ENCODE peak calls at places on chromosomes 5 and 9, in ten cellular contexts. U, P, X, Y, G, K, L, Q, N and S are unnamed samples. For H3K36me3, the result is how much of the 10 kb centered on the place peaks cover.

GRCh38 chr9:134768332-134769083 is 112.1 kb upstream of the FCN2 start:
- DNase-seq in U (no peak), P (peak), X (peak), Y (no peak), G (peak), K (no peak), L (no peak), Q (no peak), N (no peak), S (no peak)

GRCh38 chr5:57692582-57693487 is 210.2 kb upstream of the ACTBL2 start:
- DNase-seq in U (peak), P (peak), X (peak), Y (peak), G (peak), K (peak), L (peak), Q (peak), N (peak), S (peak)

GRCh38 chr9:117720555-117720954 is 16.4 kb downstream of the TLR4 start:
- DNase-seq in U (no peak), P (peak), X (peak), Y (no peak), G (peak), K (no peak), L (peak), Q (no peak), N (no peak), S (no peak)

GRCh38 chr5:88881566-88881965 is 1.4 kb downstream of the MEF2C start:
- DNase-seq in U (no peak), P (no peak), X (no peak), Y (peak), G (no peak), K (no peak), L (no peak), Q (no peak), N (peak), S (no peak)

GRCh38 chr9:131266301-131267229 is 9.7 kb downstream of the FAM78A start:
- DNase-seq in U (no peak), P (no peak), X (no peak), Y (peak), G (peak), K (no peak), L (no peak), Q (no peak), N (no peak), S (no peak)

GRCh38 chr5:76325876-76326491 is 77.1 kb upstream of the IQGAP2 start:
- DNase-seq in U (no peak), P (no peak), X (no peak), Y (no peak), G (peak), K (no peak), L (no peak), Q (no peak), N (no peak), S (no peak)

GRCh38 chr9:31119882-31120481 is 1264.5 kb upstream of the ACO1 start:
- DNase-seq in U (no peak), P (no peak), X (no peak), Y (peak), G (no peak), K (peak), L (no peak), Q (peak), N (peak), S (no peak)

GRCh38 chr5:72467987-72468386 is 39.2 kb downstream of the ZNF366 start:
- DNase-seq in U (no peak), P (no peak), X (no peak), Y (peak), G (no peak), K (peak), L (no peak), Q (no peak), N (peak), S (no peak)

GRCh38 chr5:18305288-18305899 is 671.1 kb downstream of the TAF11L14 start:
- DNase-seq in U (no peak), P (no peak), X (no peak), Y (peak), G (no peak), K (no peak), L (no peak), Q (no peak), N (peak), S (no peak)

GRCh38 chr5:112685929-112686328 is 51.8 kb upstream of the APC start:
- DNase-seq in U (no peak), P (no peak), X (no peak), Y (no peak), G (no peak), K (no peak), L (no peak), Q (no peak), N (peak), S (no peak)

GRCh38 chr9:115210699-115211098 is 92.7 kb upstream of the TNC start:
- DNase-seq in U (no peak), P (no peak), X (no peak), Y (no peak), G (no peak), K (no peak), L (no peak), Q (no peak), N (no peak), S (no peak)

GRCh38 chr9:79809931-79810330 is 238.2 kb downstream of the TLE4 start:
- DNase-seq in U (no peak), P (no peak), X (no peak), Y (peak), G (no peak), K (peak), L (no peak), Q (no peak), N (peak), S (peak)

GRCh38 chr5:107402881-107403280 is 267.9 kb downstream of the EFNA5 start:
- DNase-seq in U (no peak), P (no peak), X (no peak), Y (no peak), G (no peak), K (no peak), L (no peak), Q (no peak), N (no peak), S (no peak)

GRCh38 chr5:73531356-73531755 is 33.1 kb downstream of the BTF3 start:
- DNase-seq in U (no peak), P (no peak), X (no peak), Y (no peak), G (no peak), K (no peak), L (no peak), Q (no peak), N (no peak), S (no peak)

GRCh38 chr5:21810737-21811316 is 1042.3 kb downstream of the CDH12 start:
- DNase-seq in U (no peak), P (no peak), X (no peak), Y (peak), G (no peak), K (peak), L (no peak), Q (no peak), N (peak), S (no peak)

GRCh38 chr5:39906146-39906545 is 481.4 kb upstream of the DAB2 start:
- DNase-seq in U (no peak), P (no peak), X (no peak), Y (peak), G (no peak), K (peak), L (no peak), Q (no peak), N (peak), S (no peak)

GRCh38 chr5:132526290-132526973 is 16.9 kb downstream of the IL5 start:
- DNase-seq in U (peak), P (peak), X (no peak), Y (peak), G (no peak), K (peak), L (no peak), Q (peak), N (peak), S (no peak)

GRCh38 chr5:140632366-140633080 is 452 bp downstream of the CD14 start:
- DNase-seq in U (peak), P (peak), X (peak), Y (no peak), G (peak), K (peak), L (peak), Q (no peak), N (peak), S (no peak)

GRCh38 chr9:33349743-33350142 is 52.6 kb downstream of the AQP7 start:
- DNase-seq in U (no peak), P (no peak), X (no peak), Y (no peak), G (no peak), K (no peak), L (no peak), Q (no peak), N (no peak), S (no peak)

GRCh38 chr9:129802833-129803678 is at the start of gene TOR1B:
- DNase-seq in U (peak), P (peak), X (peak), Y (peak), G (peak), K (peak), L (peak), Q (peak), N (peak), S (peak)

GRCh38 chr5:168681556-168682183 is 102.5 kb upstream of the PANK3 start:
- DNase-seq in U (no peak), P (peak), X (peak), Y (no peak), G (peak), K (peak), L (no peak), Q (no peak), N (peak), S (peak)

GRCh38 chr5:145925353-145925752 is 11.0 kb upstream of the SH3RF2 start:
- DNase-seq in U (no peak), P (no peak), X (no peak), Y (peak), G (no peak), K (peak), L (no peak), Q (no peak), N (peak), S (peak)

GRCh38 chr5:132704875-132705274 is 31.1 kb downstream of the IL4 start:
- DNase-seq in U (no peak), P (no peak), X (no peak), Y (peak), G (no peak), K (peak), L (no peak), Q (no peak), N (peak), S (peak)

GRCh38 chr5:43839218-43839617 is 236.2 kb downstream of the NNT start:
- DNase-seq in U (no peak), P (no peak), X (no peak), Y (peak), G (no peak), K (peak), L (no peak), Q (no peak), N (peak), S (peak)

GRCh38 chr5:87113848-87114247 is 153.8 kb upstream of the RASA1 start:
- DNase-seq in U (no peak), P (no peak), X (no peak), Y (peak), G (no peak), K (peak), L (no peak), Q (no peak), N (peak), S (peak)

GRCh38 chr5:85132269-85132668 is 747.6 kb upstream of the EDIL3 start:
- DNase-seq in U (no peak), P (no peak), X (no peak), Y (peak), G (no peak), K (peak), L (no peak), Q (no peak), N (peak), S (peak)

GRCh38 chr9:120212853-120213200 is 367.1 kb downstream of the CDK5RAP2 start:
- DNase-seq in U (no peak), P (no peak), X (no peak), Y (no peak), G (no peak), K (no peak), L (no peak), Q (no peak), N (no peak), S (no peak)

GRCh38 chr5:52043137-52043536 is 659.9 kb downstream of the ISL1 start:
- DNase-seq in U (no peak), P (no peak), X (no peak), Y (no peak), G (no peak), K (no peak), L (no peak), Q (no peak), N (no peak), S (no peak)

GRCh38 chr5:84445049-84445685 is 60.5 kb upstream of the EDIL3 start:
- DNase-seq in U (no peak), P (no peak), X (no peak), Y (peak), G (no peak), K (no peak), L (no peak), Q (no peak), N (no peak), S (no peak)

DNA sequence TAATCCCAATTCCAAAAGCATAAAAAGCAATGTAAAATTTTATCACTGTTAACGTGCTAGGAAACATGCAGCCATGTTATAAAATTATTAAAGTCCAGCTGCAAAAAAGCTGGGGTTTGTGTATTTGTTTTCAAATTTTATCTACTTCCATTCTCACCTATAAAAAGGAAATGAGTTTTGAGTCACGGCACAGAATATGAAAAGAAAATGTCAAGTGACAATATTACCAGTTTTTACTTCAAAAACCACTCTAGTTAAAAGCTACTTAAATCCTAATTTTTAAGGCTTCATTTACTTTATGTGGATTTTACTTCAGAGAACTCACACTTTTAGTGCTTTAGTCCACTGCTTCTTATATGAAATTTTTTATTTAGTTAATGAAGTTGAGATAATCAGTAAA is 72.7 kb upstream of the IFNE start:
- DNase-seq in U (no peak), P (no peak), X (no peak), Y (no peak), G (no peak), K (no peak), L (no peak), Q (no peak), N (no peak), S (no peak)
- H3K4me3 ChIP-seq in U (no peak), P (no peak), X (no peak), Y (peak), G (no peak), K (peak), L (no peak), Q (peak), N (no peak), S (no peak)

GRCh38 chr5:56673171-56673570 is 142.2 kb upstream of the MAP3K1 start:
- DNase-seq in U (no peak), P (peak), X (no peak), Y (no peak), G (no peak), K (no peak), L (no peak), Q (no peak), N (no peak), S (no peak)
- TF ChIP-seq CTCF in U (no peak), P (no peak), X (no peak), Y (no peak), G (no peak), K (no peak), L (no peak), Q (no peak), N (no peak), S (no peak)

DNA sequence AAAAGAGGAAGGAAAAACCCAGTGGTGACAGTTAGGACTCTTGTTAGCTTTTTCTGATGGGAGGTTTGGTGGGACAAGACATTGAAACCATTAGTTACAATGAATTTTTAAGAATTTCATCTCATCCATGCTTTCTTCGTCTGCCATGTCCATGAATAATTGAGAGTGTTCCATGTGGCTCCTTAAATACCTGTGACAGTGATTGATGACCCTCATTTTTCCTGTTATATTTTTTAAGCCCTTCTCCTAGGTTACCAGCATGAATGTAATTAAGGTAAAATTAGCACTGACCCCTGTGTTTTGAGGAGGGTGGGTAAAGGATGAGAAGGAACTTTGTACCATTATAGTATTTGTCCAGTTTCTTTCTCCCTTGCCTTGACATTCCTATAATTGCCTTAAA is 23.5 kb upstream of the PHF2 start:
- DNase-seq in U (no peak), P (no peak), X (no peak), Y (no peak), G (no peak), K (no peak), L (no peak), Q (no peak), N (no peak), S (no peak)
- H3K36me3 ChIP-seq in U (half or more), P (half or more), X (under half), Y (under half), G (half or more), K (under half), L (under half), Q (under half), N (under half), S (under half)

GRCh38 chr5:65562731-65563701 is at the start of the genes CENPK and PPWD1:
- DNase-seq in U (peak), P (peak), X (peak), Y (peak), G (peak), K (peak), L (peak), Q (peak), N (peak), S (peak)
- H3K4me3 ChIP-seq in U (peak), P (peak), X (peak), Y (peak), G (peak), K (peak), L (peak), Q (peak), N (peak), S (peak)

GRCh38 chr5:14366763-14367162 is 214.8 kb upstream of the OTULINL start:
- DNase-seq in U (no peak), P (no peak), X (no peak), Y (no peak), G (peak), K (no peak), L (no peak), Q (no peak), N (no peak), S (no peak)

GRCh38 chr5:14362511-14362910 is 219.1 kb upstream of the OTULINL start:
- DNase-seq in U (no peak), P (no peak), X (no peak), Y (no peak), G (no peak), K (no peak), L (no peak), Q (no peak), N (no peak), S (no peak)

GRCh38 chr5:14364096-14364495 is 217.5 kb upstream of the OTULINL start:
- DNase-seq in U (no peak), P (no peak), X (no peak), Y (peak), G (no peak), K (no peak), L (no peak), Q (no peak), N (peak), S (no peak)

GRCh38 chr5:14365831-14366435 is 215.7 kb upstream of the OTULINL start:
- DNase-seq in U (no peak), P (no peak), X (no peak), Y (peak), G (no peak), K (peak), L (no peak), Q (no peak), N (no peak), S (no peak)

GRCh38 chr5:14364576-14365472 is 216.8 kb upstream of the OTULINL start:
- DNase-seq in U (no peak), P (no peak), X (no peak), Y (peak), G (no peak), K (peak), L (no peak), Q (peak), N (no peak), S (no peak)
- TF ChIP-seq CTCF in U (peak), P (peak), X (peak), Y (peak), G (no peak), K (peak), L (peak), Q (peak), N (peak), S (peak)

DNA sequence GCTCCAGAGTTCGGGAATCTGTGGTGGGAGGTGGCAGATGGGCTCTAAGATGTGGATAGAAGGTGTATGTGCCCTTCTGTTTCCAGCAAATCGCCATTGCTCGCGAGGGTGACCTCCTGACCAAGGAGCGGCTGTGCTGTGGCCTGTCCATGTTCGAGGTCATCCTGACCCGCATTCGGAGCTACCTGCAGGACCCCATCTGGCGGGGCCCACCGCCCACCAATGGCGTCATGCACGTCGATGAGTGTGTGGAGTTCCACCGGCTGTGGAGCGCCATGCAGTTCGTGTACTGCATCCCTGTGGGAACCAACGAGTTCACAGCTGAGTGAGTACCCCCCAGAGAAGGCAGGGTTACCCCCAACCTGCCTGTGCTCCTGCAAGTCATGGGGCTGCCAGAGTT is 70.9 kb upstream of the NIPAL4 start:
- DNase-seq in U (no peak), P (no peak), X (no peak), Y (no peak), G (no peak), K (no peak), L (no peak), Q (no peak), N (no peak), S (no peak)
- H3K36me3 ChIP-seq in U (under half), P (half or more), X (under half), Y (under half), G (under half), K (under half), L (under half), Q (under half), N (under half), S (under half)

DNA sequence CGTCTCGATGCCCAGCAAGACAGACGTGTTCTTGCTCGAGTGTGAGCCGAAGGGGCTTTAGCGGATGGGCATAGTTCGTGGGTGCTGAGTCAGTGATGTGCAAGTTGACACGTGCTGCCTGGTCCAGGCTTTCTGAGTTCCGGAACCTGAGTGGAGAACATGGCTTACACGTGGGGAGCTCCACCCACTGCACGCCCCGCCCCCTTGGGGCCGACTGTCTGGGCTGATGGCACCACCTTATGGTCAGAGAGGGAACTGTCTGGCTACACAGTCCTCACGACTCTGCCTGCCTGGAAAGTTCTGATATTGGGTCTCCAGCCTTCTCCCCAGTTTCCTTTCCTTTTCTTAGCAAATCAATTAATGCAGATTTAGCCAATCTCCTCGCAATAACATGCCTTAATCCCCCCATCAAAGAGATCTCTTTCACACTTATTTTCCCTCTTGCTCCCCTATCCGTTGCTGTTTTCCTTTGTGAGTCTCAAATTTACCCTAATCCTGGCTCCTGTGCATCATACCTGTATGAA is 3.8 kb upstream of the STC2 start:
- DNase-seq in U (peak), P (peak), X (peak), Y (peak), G (peak), K (peak), L (peak), Q (peak), N (peak), S (peak)
- H3K4me3 ChIP-seq in U (no peak), P (no peak), X (no peak), Y (no peak), G (no peak), K (no peak), L (no peak), Q (no peak), N (no peak), S (no peak)

GRCh38 chr5:138463335-138464017 is 1.8 kb upstream of the EGR1 start:
- DNase-seq in U (peak), P (no peak), X (no peak), Y (no peak), G (no peak), K (no peak), L (no peak), Q (no peak), N (peak), S (no peak)
- TF ChIP-seq CTCF in U (no peak), P (no peak), X (no peak), Y (no peak), G (no peak), K (peak), L (no peak), Q (no peak), N (peak), S (peak)

GRCh38 chr9:90890146-90890545 is 88.5 kb downstream of the SYK start:
- DNase-seq in U (no peak), P (no peak), X (no peak), Y (no peak), G (no peak), K (no peak), L (no peak), Q (no peak), N (no peak), S (no peak)
- H3K36me3 ChIP-seq in U (half or more), P (half or more), X (under half), Y (under half), G (half or more), K (under half), L (under half), Q (under half), N (under half), S (under half)

GRCh38 chr5:151221574-151221973 is 2.3 kb downstream of the CCDC69 start:
- DNase-seq in U (no peak), P (no peak), X (no peak), Y (peak), G (no peak), K (no peak), L (no peak), Q (no peak), N (no peak), S (no peak)
- H3K4me3 ChIP-seq in U (peak), P (no peak), X (peak), Y (no peak), G (no peak), K (no peak), L (peak), Q (no peak), N (no peak), S (no peak)